ENCODE peak calls at places on chromosome 18, in eight cellular contexts. One of them, this sample, is unnamed.

GRCh38 chr18:78492813-78493371 is 486.7 kb upstream of the SALL3 start:
- DNase-seq in SK-N-SH: no peak
- DNase-seq in NCI-H748 treated with DMSO at 0.1 percent for 48 hours: no peak
- DNase-seq in dorsolateral prefrontal cortex: no peak
- DNase-seq in astrocyte of the hippocampus: no peak
- DNase-seq in activated effector memory CD4-positive, alpha-beta T cell treated with anti-CD3 and anti-CD28 coated beads, Interleukin-2, amount 50 U/mL, for 16 hours: no peak
- DNase-seq in mesendoderm: no peak
- DNase-seq in T-helper 1 cell: no peak
- DNase-seq in this sample: no peak

GRCh38 chr18:902179-902718 is 2.4 kb upstream of the ADCYAP1 start:
- DNase-seq in SK-N-SH: no peak
- DNase-seq in T-helper 1 cell: no peak
- DNase-seq in NCI-H748 treated with DMSO at 0.1 percent for 48 hours: peak; percentile 73
- DNase-seq in astrocyte of the hippocampus: peak; percentile 46
- DNase-seq in dorsolateral prefrontal cortex: no peak
- DNase-seq in activated effector memory CD4-positive, alpha-beta T cell treated with anti-CD3 and anti-CD28 coated beads, Interleukin-2, amount 50 U/mL, for 16 hours: no peak
- DNase-seq in mesendoderm: peak; percentile 37
- DNase-seq in this sample: peak; percentile 24

GRCh38 chr18:47749195-47749973 is 181.1 kb downstream of the SMAD2 start:
- DNase-seq in activated effector memory CD4-positive, alpha-beta T cell treated with anti-CD3 and anti-CD28 coated beads, Interleukin-2, amount 50 U/mL, for 16 hours: peak; percentile 94
- DNase-seq in T-helper 1 cell: peak; percentile 62
- DNase-seq in SK-N-SH: peak; percentile 95
- DNase-seq in NCI-H748 treated with DMSO at 0.1 percent for 48 hours: peak; percentile 79
- DNase-seq in mesendoderm: peak; percentile 62
- DNase-seq in dorsolateral prefrontal cortex: peak; percentile 62
- DNase-seq in astrocyte of the hippocampus: peak; percentile 90
- DNase-seq in this sample: peak; percentile 60

GRCh38 chr18:21264651-21265050 is 22.6 kb downstream of the GREB1L start:
- DNase-seq in NCI-H748 treated with DMSO at 0.1 percent for 48 hours: no peak
- DNase-seq in SK-N-SH: no peak
- DNase-seq in mesendoderm: peak; percentile 25
- DNase-seq in activated effector memory CD4-positive, alpha-beta T cell treated with anti-CD3 and anti-CD28 coated beads, Interleukin-2, amount 50 U/mL, for 16 hours: no peak
- DNase-seq in T-helper 1 cell: no peak
- DNase-seq in dorsolateral prefrontal cortex: no peak
- DNase-seq in astrocyte of the hippocampus: peak; percentile 81
- DNase-seq in this sample: peak; percentile 44

GRCh38 chr18:34801769-34802168 is 91.7 kb downstream of the DTNA start:
- DNase-seq in dorsolateral prefrontal cortex: no peak
- DNase-seq in activated effector memory CD4-positive, alpha-beta T cell treated with anti-CD3 and anti-CD28 coated beads, Interleukin-2, amount 50 U/mL, for 16 hours: no peak
- DNase-seq in mesendoderm: no peak
- DNase-seq in NCI-H748 treated with DMSO at 0.1 percent for 48 hours: no peak
- DNase-seq in SK-N-SH: no peak
- DNase-seq in T-helper 1 cell: no peak
- DNase-seq in astrocyte of the hippocampus: peak; percentile 70
- DNase-seq in this sample: peak; percentile 15

GRCh38 chr18:50656841-50657470 is 97.1 kb downstream of the MAPK4 start:
- DNase-seq in dorsolateral prefrontal cortex: no peak
- DNase-seq in T-helper 1 cell: no peak
- DNase-seq in mesendoderm: peak; percentile 52
- DNase-seq in activated effector memory CD4-positive, alpha-beta T cell treated with anti-CD3 and anti-CD28 coated beads, Interleukin-2, amount 50 U/mL, for 16 hours: no peak
- DNase-seq in NCI-H748 treated with DMSO at 0.1 percent for 48 hours: no peak
- DNase-seq in astrocyte of the hippocampus: no peak
- DNase-seq in SK-N-SH: no peak
- DNase-seq in this sample: no peak

GRCh38 chr18:48709371-48709770 is 170.5 kb downstream of the CTIF start:
- DNase-seq in dorsolateral prefrontal cortex: no peak
- DNase-seq in astrocyte of the hippocampus: no peak
- DNase-seq in NCI-H748 treated with DMSO at 0.1 percent for 48 hours: no peak
- DNase-seq in SK-N-SH: no peak
- DNase-seq in activated effector memory CD4-positive, alpha-beta T cell treated with anti-CD3 and anti-CD28 coated beads, Interleukin-2, amount 50 U/mL, for 16 hours: no peak
- DNase-seq in T-helper 1 cell: no peak
- DNase-seq in mesendoderm: peak; percentile 53
- DNase-seq in this sample: no peak

GRCh38 chr18:25136416-25137132 is 215.4 kb downstream of the ZNF521 start:
- DNase-seq in mesendoderm: peak; percentile 27
- DNase-seq in dorsolateral prefrontal cortex: no peak
- DNase-seq in T-helper 1 cell: no peak
- DNase-seq in NCI-H748 treated with DMSO at 0.1 percent for 48 hours: no peak
- DNase-seq in activated effector memory CD4-positive, alpha-beta T cell treated with anti-CD3 and anti-CD28 coated beads, Interleukin-2, amount 50 U/mL, for 16 hours: no peak
- DNase-seq in astrocyte of the hippocampus: no peak
- DNase-seq in SK-N-SH: no peak
- DNase-seq in this sample: no peak

GRCh38 chr18:723541-723940 is 11.1 kb upstream of the ENOSF1 start:
- DNase-seq in mesendoderm: no peak
- DNase-seq in dorsolateral prefrontal cortex: no peak
- DNase-seq in astrocyte of the hippocampus: peak; percentile 42
- DNase-seq in SK-N-SH: no peak
- DNase-seq in activated effector memory CD4-positive, alpha-beta T cell treated with anti-CD3 and anti-CD28 coated beads, Interleukin-2, amount 50 U/mL, for 16 hours: no peak
- DNase-seq in T-helper 1 cell: no peak
- DNase-seq in NCI-H748 treated with DMSO at 0.1 percent for 48 hours: no peak
- DNase-seq in this sample: no peak

GRCh38 chr18:43486462-43486861 is 209.2 kb upstream of the SYT4 start:
- DNase-seq in activated effector memory CD4-positive, alpha-beta T cell treated with anti-CD3 and anti-CD28 coated beads, Interleukin-2, amount 50 U/mL, for 16 hours: no peak
- DNase-seq in astrocyte of the hippocampus: no peak
- DNase-seq in NCI-H748 treated with DMSO at 0.1 percent for 48 hours: no peak
- DNase-seq in dorsolateral prefrontal cortex: no peak
- DNase-seq in mesendoderm: peak; percentile 79
- DNase-seq in T-helper 1 cell: no peak
- DNase-seq in SK-N-SH: no peak
- DNase-seq in this sample: no peak

GRCh38 chr18:3525870-3526420 is 76.0 kb downstream of the TGIF1 start:
- DNase-seq in dorsolateral prefrontal cortex: peak; percentile 70
- DNase-seq in mesendoderm: peak; percentile 48
- DNase-seq in T-helper 1 cell: no peak
- DNase-seq in SK-N-SH: no peak
- DNase-seq in astrocyte of the hippocampus: peak; percentile 40
- DNase-seq in NCI-H748 treated with DMSO at 0.1 percent for 48 hours: no peak
- DNase-seq in activated effector memory CD4-positive, alpha-beta T cell treated with anti-CD3 and anti-CD28 coated beads, Interleukin-2, amount 50 U/mL, for 16 hours: peak; percentile 75
- DNase-seq in this sample: no peak

GRCh38 chr18:8801263-8801901 is 96.0 kb downstream of the MTCL1 start:
- DNase-seq in mesendoderm: peak; percentile 49
- DNase-seq in dorsolateral prefrontal cortex: no peak
- DNase-seq in SK-N-SH: no peak
- DNase-seq in activated effector memory CD4-positive, alpha-beta T cell treated with anti-CD3 and anti-CD28 coated beads, Interleukin-2, amount 50 U/mL, for 16 hours: no peak
- DNase-seq in T-helper 1 cell: no peak
- DNase-seq in NCI-H748 treated with DMSO at 0.1 percent for 48 hours: no peak
- DNase-seq in astrocyte of the hippocampus: peak; percentile 83
- DNase-seq in this sample: no peak

GRCh38 chr18:25433590-25433989 is 81.6 kb upstream of the ZNF521 start:
- DNase-seq in mesendoderm: no peak
- DNase-seq in astrocyte of the hippocampus: no peak
- DNase-seq in dorsolateral prefrontal cortex: no peak
- DNase-seq in activated effector memory CD4-positive, alpha-beta T cell treated with anti-CD3 and anti-CD28 coated beads, Interleukin-2, amount 50 U/mL, for 16 hours: no peak
- DNase-seq in NCI-H748 treated with DMSO at 0.1 percent for 48 hours: no peak
- DNase-seq in T-helper 1 cell: no peak
- DNase-seq in SK-N-SH: no peak
- DNase-seq in this sample: no peak

GRCh38 chr18:26370037-26370436 is 143.8 kb downstream of the TAF4B start:
- DNase-seq in astrocyte of the hippocampus: no peak
- DNase-seq in dorsolateral prefrontal cortex: no peak
- DNase-seq in mesendoderm: no peak
- DNase-seq in NCI-H748 treated with DMSO at 0.1 percent for 48 hours: no peak
- DNase-seq in activated effector memory CD4-positive, alpha-beta T cell treated with anti-CD3 and anti-CD28 coated beads, Interleukin-2, amount 50 U/mL, for 16 hours: no peak
- DNase-seq in T-helper 1 cell: no peak
- DNase-seq in SK-N-SH: no peak
- DNase-seq in this sample: no peak

GRCh38 chr18:48887905-48888531 is 62.7 kb downstream of the SMAD7 start:
- DNase-seq in T-helper 1 cell: no peak
- DNase-seq in mesendoderm: no peak
- DNase-seq in activated effector memory CD4-positive, alpha-beta T cell treated with anti-CD3 and anti-CD28 coated beads, Interleukin-2, amount 50 U/mL, for 16 hours: peak; percentile 59
- DNase-seq in NCI-H748 treated with DMSO at 0.1 percent for 48 hours: no peak
- DNase-seq in dorsolateral prefrontal cortex: no peak
- DNase-seq in SK-N-SH: no peak
- DNase-seq in astrocyte of the hippocampus: no peak
- DNase-seq in this sample: no peak

GRCh38 chr18:59546164-59546563 is 151.1 kb downstream of the CCBE1 start:
- DNase-seq in astrocyte of the hippocampus: peak; percentile 31
- DNase-seq in dorsolateral prefrontal cortex: no peak
- DNase-seq in T-helper 1 cell: no peak
- DNase-seq in NCI-H748 treated with DMSO at 0.1 percent for 48 hours: no peak
- DNase-seq in mesendoderm: no peak
- DNase-seq in SK-N-SH: no peak
- DNase-seq in activated effector memory CD4-positive, alpha-beta T cell treated with anti-CD3 and anti-CD28 coated beads, Interleukin-2, amount 50 U/mL, for 16 hours: no peak
- DNase-seq in this sample: no peak

GRCh38 chr18:37565985-37566478 is 434 bp upstream of the CELF4 start:
- DNase-seq in dorsolateral prefrontal cortex: peak; percentile 44
- DNase-seq in T-helper 1 cell: no peak
- DNase-seq in NCI-H748 treated with DMSO at 0.1 percent for 48 hours: peak; percentile 72
- DNase-seq in activated effector memory CD4-positive, alpha-beta T cell treated with anti-CD3 and anti-CD28 coated beads, Interleukin-2, amount 50 U/mL, for 16 hours: no peak
- DNase-seq in astrocyte of the hippocampus: peak; percentile 69
- DNase-seq in mesendoderm: peak; percentile 57
- DNase-seq in SK-N-SH: peak; percentile 95
- DNase-seq in this sample: no peak

GRCh38 chr18:73461038-73461779 is 593.4 kb upstream of the NETO1 start:
- DNase-seq in mesendoderm: no peak
- DNase-seq in SK-N-SH: no peak
- DNase-seq in astrocyte of the hippocampus: no peak
- DNase-seq in dorsolateral prefrontal cortex: no peak
- DNase-seq in NCI-H748 treated with DMSO at 0.1 percent for 48 hours: no peak
- DNase-seq in activated effector memory CD4-positive, alpha-beta T cell treated with anti-CD3 and anti-CD28 coated beads, Interleukin-2, amount 50 U/mL, for 16 hours: no peak
- DNase-seq in T-helper 1 cell: no peak
- DNase-seq in this sample: no peak

GRCh38 chr18:35747894-35748472 is 166.4 kb downstream of the GALNT1 start:
- DNase-seq in NCI-H748 treated with DMSO at 0.1 percent for 48 hours: no peak
- DNase-seq in mesendoderm: no peak
- DNase-seq in activated effector memory CD4-positive, alpha-beta T cell treated with anti-CD3 and anti-CD28 coated beads, Interleukin-2, amount 50 U/mL, for 16 hours: no peak
- DNase-seq in T-helper 1 cell: no peak
- DNase-seq in dorsolateral prefrontal cortex: no peak
- DNase-seq in SK-N-SH: no peak
- DNase-seq in astrocyte of the hippocampus: no peak
- DNase-seq in this sample: no peak

GRCh38 chr18:48992791-48993555 is 42.2 kb upstream of the SMAD7 start:
- DNase-seq in mesendoderm: peak; percentile 53
- DNase-seq in activated effector memory CD4-positive, alpha-beta T cell treated with anti-CD3 and anti-CD28 coated beads, Interleukin-2, amount 50 U/mL, for 16 hours: no peak
- DNase-seq in NCI-H748 treated with DMSO at 0.1 percent for 48 hours: no peak
- DNase-seq in SK-N-SH: no peak
- DNase-seq in T-helper 1 cell: no peak
- DNase-seq in astrocyte of the hippocampus: no peak
- DNase-seq in dorsolateral prefrontal cortex: no peak
- DNase-seq in this sample: no peak

GRCh38 chr18:63366270-63366990 is 576 bp downstream of the KDSR start:
- DNase-seq in T-helper 1 cell: peak; percentile 38
- DNase-seq in activated effector memory CD4-positive, alpha-beta T cell treated with anti-CD3 and anti-CD28 coated beads, Interleukin-2, amount 50 U/mL, for 16 hours: peak; percentile 89
- DNase-seq in mesendoderm: peak; percentile 89
- DNase-seq in dorsolateral prefrontal cortex: no peak
- DNase-seq in astrocyte of the hippocampus: peak; percentile 83
- DNase-seq in SK-N-SH: peak; percentile 76
- DNase-seq in NCI-H748 treated with DMSO at 0.1 percent for 48 hours: peak; percentile 30
- DNase-seq in this sample: peak; percentile 46

GRCh38 chr18:35122586-35123224 is 81.5 kb downstream of the MAPRE2 start:
- DNase-seq in dorsolateral prefrontal cortex: peak; percentile 67
- DNase-seq in NCI-H748 treated with DMSO at 0.1 percent for 48 hours: no peak
- DNase-seq in T-helper 1 cell: no peak
- DNase-seq in astrocyte of the hippocampus: no peak
- DNase-seq in mesendoderm: peak; percentile 68
- DNase-seq in activated effector memory CD4-positive, alpha-beta T cell treated with anti-CD3 and anti-CD28 coated beads, Interleukin-2, amount 50 U/mL, for 16 hours: no peak
- DNase-seq in SK-N-SH: peak; percentile 65
- DNase-seq in this sample: no peak

GRCh38 chr18:12329125-12329698 is 21.2 kb downstream of the TUBB6 start:
- DNase-seq in activated effector memory CD4-positive, alpha-beta T cell treated with anti-CD3 and anti-CD28 coated beads, Interleukin-2, amount 50 U/mL, for 16 hours: no peak
- DNase-seq in dorsolateral prefrontal cortex: no peak
- DNase-seq in NCI-H748 treated with DMSO at 0.1 percent for 48 hours: no peak
- DNase-seq in mesendoderm: no peak
- DNase-seq in T-helper 1 cell: no peak
- DNase-seq in SK-N-SH: no peak
- DNase-seq in astrocyte of the hippocampus: no peak
- DNase-seq in this sample: no peak

GRCh38 chr18:79679552-79680099 is at the start of gene CTDP1:
- DNase-seq in astrocyte of the hippocampus: peak; percentile 98
- DNase-seq in activated effector memory CD4-positive, alpha-beta T cell treated with anti-CD3 and anti-CD28 coated beads, Interleukin-2, amount 50 U/mL, for 16 hours: peak; percentile 96
- DNase-seq in NCI-H748 treated with DMSO at 0.1 percent for 48 hours: peak; percentile 64
- DNase-seq in dorsolateral prefrontal cortex: peak; percentile 79
- DNase-seq in mesendoderm: peak; percentile 96
- DNase-seq in SK-N-SH: peak; percentile 94
- DNase-seq in T-helper 1 cell: peak; percentile 79
- DNase-seq in this sample: peak; percentile 76

GRCh38 chr18:59141294-59142068 is 1.8 kb downstream of the SEC11C start:
- DNase-seq in NCI-H748 treated with DMSO at 0.1 percent for 48 hours: peak; percentile 90
- DNase-seq in T-helper 1 cell: no peak
- DNase-seq in activated effector memory CD4-positive, alpha-beta T cell treated with anti-CD3 and anti-CD28 coated beads, Interleukin-2, amount 50 U/mL, for 16 hours: no peak
- DNase-seq in SK-N-SH: no peak
- DNase-seq in dorsolateral prefrontal cortex: no peak
- DNase-seq in mesendoderm: no peak
- DNase-seq in astrocyte of the hippocampus: no peak
- DNase-seq in this sample: no peak